ENCODE peak calls at places on chromosomes 5 and 9, in eight cellular contexts. Y, P, B, W, U, Q, D and R are unnamed samples.

GRCh38 chr5:68436686-68437520 is 221.3 kb downstream of the PIK3R1 start:
- DNase-seq in B (no peak), D (no peak), U (no peak), Y (no peak), Q (no peak), P (no peak), W (no peak), R (no peak)

GRCh38 chr5:137359941-137360340 is 139.2 kb downstream of the SPOCK1 start:
- DNase-seq in W (no peak), U (no peak), P (no peak), Y (peak), D (no peak), B (no peak), Q (no peak), R (no peak)

GRCh38 chr5:136457390-136458094 is 92.2 kb upstream of the TRPC7 start:
- DNase-seq in P (no peak), D (no peak), Y (no peak), B (no peak), Q (no peak), U (no peak), W (no peak), R (no peak)

GRCh38 chr9:12878342-12878978 is 103.6 kb downstream of the LURAP1L start:
- DNase-seq in D (no peak), P (no peak), Q (peak), Y (peak), U (peak), W (no peak), B (peak), R (no peak)

GRCh38 chr9:113988951-113989780 is 88.9 kb downstream of the AMBP start:
- DNase-seq in Q (no peak), W (peak), D (peak), U (peak), P (no peak), B (peak), Y (no peak), R (no peak)

GRCh38 chr9:81855538-81855937 is 72.7 kb upstream of the SPATA31D4 start:
- DNase-seq in Y (peak), Q (peak), U (peak), B (peak), D (no peak), P (no peak), W (no peak), R (no peak)

GRCh38 chr5:89703799-89704198 is 705.8 kb downstream of the CETN3 start:
- DNase-seq in B (no peak), Y (no peak), D (no peak), U (no peak), Q (no peak), P (no peak), W (no peak), R (no peak)

GRCh38 chr5:40355181-40355580 is 324.5 kb upstream of the PTGER4 start:
- DNase-seq in U (no peak), B (no peak), W (no peak), D (no peak), Q (no peak), Y (no peak), P (no peak), R (no peak)

GRCh38 chr5:68189613-68190012 is 25.9 kb upstream of the PIK3R1 start:
- DNase-seq in U (no peak), P (no peak), Q (no peak), W (no peak), B (no peak), D (no peak), Y (no peak), R (no peak)

GRCh38 chr9:83059417-83059816 is 3.5 kb downstream of the RASEF start:
- DNase-seq in P (no peak), U (no peak), Y (peak), W (no peak), Q (no peak), B (no peak), D (no peak), R (no peak)

GRCh38 chr5:146446861-146447733 is at the start of gene TCERG1:
- DNase-seq in Y (peak), D (peak), B (peak), W (peak), P (peak), Q (peak), U (peak), R (peak)

GRCh38 chr5:103487253-103487652 is 75.3 kb downstream of the NUDT12 start:
- DNase-seq in W (no peak), D (no peak), U (no peak), B (no peak), P (no peak), Q (no peak), Y (no peak), R (no peak)

GRCh38 chr5:71887680-71888079 is 168.6 kb downstream of the CARTPT start:
- DNase-seq in D (peak), B (peak), W (no peak), P (peak), Y (peak), Q (peak), U (peak), R (peak)

GRCh38 chr9:35618325-35618727 is at the start of gene CD72:
- DNase-seq in W (peak), P (peak), D (no peak), U (no peak), Y (no peak), Q (no peak), B (no peak), R (no peak)

GRCh38 chr5:31407921-31408714 is 123.8 kb downstream of the DROSHA start:
- DNase-seq in U (peak), B (peak), P (no peak), Q (peak), Y (peak), D (no peak), W (no peak), R (no peak)

GRCh38 chr9:82781965-82782392 is 281.0 kb downstream of the RASEF start:
- DNase-seq in D (no peak), Y (no peak), Q (no peak), P (no peak), B (no peak), W (no peak), U (no peak), R (no peak)

GRCh38 chr5:22372376-22372775 is 480.8 kb downstream of the CDH12 start:
- DNase-seq in W (no peak), B (no peak), P (no peak), D (no peak), Q (no peak), Y (peak), U (peak), R (no peak)

GRCh38 chr9:71725590-71726338 is 42.5 kb downstream of the CEMIP2 start:
- DNase-seq in Q (peak), W (no peak), D (no peak), B (peak), P (peak), U (peak), Y (peak), R (peak)

GRCh38 chr9:135098400-135099105 is 11.1 kb downstream of the OLFM1 start:
- DNase-seq in U (peak), D (no peak), Y (peak), W (no peak), P (peak), Q (no peak), B (peak), R (no peak)
- H3K4me3 ChIP-seq in U (no peak), D (no peak), Y (no peak), W (no peak), P (no peak), Q (no peak), B (no peak), R (no peak)

DNA sequence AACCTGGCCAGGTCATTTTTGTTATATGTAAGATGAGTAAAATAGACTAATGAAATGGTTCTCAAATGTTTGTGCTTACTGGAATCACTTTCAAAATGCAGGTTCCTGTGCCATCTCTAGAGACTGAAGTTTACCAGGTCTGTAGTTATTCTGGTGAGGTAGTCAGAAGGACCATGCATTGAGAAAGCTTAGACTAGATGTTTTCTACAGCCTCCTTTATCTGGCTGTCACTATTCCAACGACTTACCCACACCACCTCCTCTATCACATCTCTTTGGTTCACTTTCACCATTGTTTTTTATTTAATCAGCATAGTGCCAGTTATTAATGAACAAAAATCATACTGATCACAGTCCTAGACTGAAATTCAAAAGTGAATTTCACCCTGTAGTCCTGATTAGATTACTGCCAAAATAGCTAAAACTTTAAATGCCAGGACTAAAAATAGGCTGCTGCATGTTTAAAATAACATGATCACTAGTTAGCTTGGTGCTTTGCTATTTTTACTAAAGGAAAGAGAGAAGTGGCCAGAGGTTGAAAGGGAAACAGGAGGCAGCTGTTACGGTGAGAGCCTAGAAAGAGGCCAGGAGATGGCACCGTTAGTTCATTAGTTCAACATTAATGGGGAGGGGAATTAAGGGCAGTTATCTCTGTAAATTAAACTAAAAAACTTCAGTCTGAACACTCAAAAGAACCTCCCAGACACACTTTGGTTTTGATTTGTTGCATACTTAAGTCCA is 13.9 kb upstream of the FNIP1 start:
- DNase-seq in B (peak), Y (peak), P (no peak), D (no peak), Q (peak), U (peak), W (no peak), R (no peak)
- TF ChIP-seq CTCF in B (peak), Y (peak), P (peak), D (no peak), Q (peak), U (peak), W (peak), R (peak)

GRCh38 chr9:136981588-136982231 is 1.1 kb upstream of the LCNL1 start:
- DNase-seq in Q (peak), Y (no peak), U (no peak), B (no peak), W (no peak), D (no peak), P (no peak), R (no peak)

GRCh38 chr9:136980669-136981478 is 1.9 kb upstream of the LCNL1 start:
- DNase-seq in Q (no peak), W (no peak), P (no peak), Y (no peak), D (no peak), B (no peak), U (no peak), R (no peak)

GRCh38 chr9:136978073-136978864 is 965 bp downstream of the PTGDS start:
- DNase-seq in U (peak), W (peak), D (peak), P (peak), Q (peak), B (peak), Y (peak), R (no peak)

GRCh38 chr9:136978865-136979544 is 1.7 kb downstream of the PTGDS start:
- DNase-seq in Y (no peak), Q (no peak), P (no peak), W (no peak), U (no peak), D (no peak), B (no peak), R (no peak)

DNA sequence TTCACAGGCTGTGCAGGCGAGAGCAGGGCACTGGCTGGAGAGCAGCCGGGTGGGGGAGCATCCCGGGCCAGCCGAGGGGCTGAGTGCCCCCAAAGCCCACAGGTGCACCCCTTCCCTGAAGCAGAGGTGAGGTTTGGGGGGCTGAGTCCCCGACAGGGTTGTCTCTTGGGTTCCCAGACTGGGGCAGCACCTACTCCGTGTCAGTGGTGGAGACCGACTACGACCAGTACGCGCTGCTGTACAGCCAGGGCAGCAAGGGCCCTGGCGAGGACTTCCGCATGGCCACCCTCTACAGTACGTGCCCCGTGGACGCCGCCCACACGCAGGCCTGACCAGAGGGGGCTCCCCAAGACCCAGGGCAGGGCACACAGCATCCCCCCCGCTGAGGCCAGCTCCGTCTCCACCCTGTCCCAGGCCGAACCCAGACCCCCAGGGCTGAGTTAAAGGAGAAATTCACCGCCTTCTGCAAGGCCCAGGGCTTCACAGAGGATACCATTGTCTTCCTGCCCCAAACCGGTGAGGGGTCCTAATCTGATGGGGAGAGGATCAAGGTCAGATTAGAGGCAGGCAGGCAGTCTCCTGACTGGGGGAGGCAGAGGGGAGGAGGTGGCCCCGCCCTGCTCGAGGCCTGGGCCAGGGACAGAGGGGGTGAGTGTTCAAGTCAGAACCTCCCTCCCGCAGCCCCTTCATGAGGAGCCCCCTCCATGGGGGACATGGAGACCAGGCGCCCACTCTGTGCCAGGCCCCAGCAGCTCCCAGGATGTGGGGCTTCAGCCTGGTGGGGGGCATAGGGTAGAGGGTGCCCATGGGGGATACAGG is 2.7 kb downstream of the PTGDS start:
- DNase-seq in Q (no peak), U (no peak), W (no peak), B (no peak), Y (no peak), P (no peak), D (no peak), R (no peak)
- H3K4me3 ChIP-seq in Q (no peak), U (no peak), W (no peak), B (no peak), Y (no peak), P (no peak), D (no peak), R (no peak)

GRCh38 chr5:37757980-37758582 is 81.8 kb downstream of the GDNF start:
- DNase-seq in W (no peak), P (no peak), B (peak), D (no peak), U (peak), Y (peak), Q (peak), R (no peak)
- TF ChIP-seq CTCF in W (no peak), P (peak), B (no peak), D (no peak), U (peak), Y (peak), Q (peak), R (peak)